ENCODE peak calls at places on chromosomes 5 and 9, in ten cellular contexts. N is germinal center, C is caudate nucleus, K is EL, M is HTR-8/SVneo, P is esophagus squamous epithelium, W is D341Med, B is coronary artery, Q is NCI-H1092, O is AG09309. I is an unnamed sample.

GRCh38 chr5:178279723-178280438 is 47.3 kb upstream of the PHYKPL start:
- DNase-seq in B (peak), K (peak), C (peak), P (peak), M (peak), W (peak), N (peak), O (peak), Q (peak), I (no peak)

GRCh38 chr5:170937914-170938313 is 76.1 kb downstream of the RANBP17 start:
- DNase-seq in C (no peak), M (no peak), B (no peak), P (no peak), O (no peak), K (no peak), W (no peak), N (no peak), Q (no peak), I (no peak)

GRCh38 chr5:141084487-141084989 is 9.9 kb upstream of the PCDHB2 start:
- DNase-seq in W (no peak), Q (no peak), B (no peak), O (peak), K (peak), C (no peak), P (no peak), M (peak), N (no peak), I (peak)

GRCh38 chr5:132065351-132065937 is 5.0 kb downstream of the IL3 start:
- DNase-seq in B (no peak), P (no peak), O (no peak), K (peak), W (peak), Q (no peak), C (no peak), M (peak), N (peak), I (no peak)

GRCh38 chr9:137306546-137307254 is 4.6 kb upstream of the NRARP start:
- DNase-seq in K (no peak), M (no peak), Q (no peak), O (no peak), P (no peak), W (peak), N (no peak), B (peak), C (no peak), I (no peak)

GRCh38 chr5:55706230-55706629 is 5.9 kb downstream of the SLC38A9 start:
- DNase-seq in N (no peak), M (no peak), K (no peak), B (no peak), Q (no peak), C (no peak), P (no peak), O (no peak), W (no peak), I (no peak)

GRCh38 chr9:77384406-77384805 is 207.1 kb downstream of the VPS13A start:
- DNase-seq in B (no peak), W (no peak), O (no peak), Q (no peak), C (no peak), N (no peak), P (no peak), K (peak), M (peak), I (no peak)

GRCh38 chr9:123349691-123350480 is 6.1 kb upstream of the CRB2 start:
- DNase-seq in Q (peak), O (no peak), W (peak), K (peak), P (no peak), M (peak), C (no peak), N (peak), B (no peak), I (no peak)

GRCh38 chr5:82445729-82446349 is 167.7 kb upstream of the RPS23 start:
- DNase-seq in W (no peak), C (no peak), K (no peak), M (no peak), P (no peak), Q (no peak), N (no peak), B (no peak), O (no peak), I (no peak)

GRCh38 chr9:72362680-72363139 is 2.3 kb downstream of the ZFAND5 start:
- DNase-seq in K (peak), N (peak), M (no peak), Q (peak), O (peak), C (peak), P (no peak), W (peak), B (peak), I (peak)

GRCh38 chr5:169778622-169779596 is 141.8 kb downstream of the DOCK2 start:
- DNase-seq in Q (no peak), W (no peak), K (no peak), P (no peak), C (no peak), O (no peak), M (no peak), N (peak), B (no peak), I (no peak)

GRCh38 chr5:175884214-175884613 is 12.8 kb downstream of the CPLX2 start:
- DNase-seq in M (no peak), B (no peak), K (no peak), N (no peak), O (no peak), Q (no peak), W (no peak), P (no peak), C (no peak), I (no peak)

GRCh38 chr9:124792257-124792975 is 15.5 kb downstream of the OLFML2A start:
- DNase-seq in O (no peak), B (no peak), M (no peak), N (no peak), C (no peak), W (no peak), Q (no peak), P (no peak), K (no peak), I (no peak)

GRCh38 chr5:171914939-171915338 is 91.5 kb downstream of the FBXW11 start:
- DNase-seq in Q (no peak), P (no peak), K (no peak), M (no peak), O (no peak), C (no peak), B (no peak), W (no peak), N (no peak), I (no peak)

GRCh38 chr9:135126480-135127187 is 39.2 kb downstream of the OLFM1 start:
- DNase-seq in W (no peak), K (peak), O (peak), N (no peak), B (no peak), Q (no peak), C (no peak), P (no peak), M (no peak), I (no peak)

GRCh38 chr9:97543568-97543967 is 42.1 kb downstream of the TMOD1 start:
- DNase-seq in W (no peak), M (no peak), Q (no peak), K (no peak), C (no peak), N (no peak), O (no peak), B (no peak), P (no peak), I (no peak)

GRCh38 chr9:8600914-8601680 is 801.5 kb upstream of the DMAC1 start:
- DNase-seq in K (no peak), C (no peak), N (no peak), Q (no peak), B (no peak), P (no peak), W (no peak), O (no peak), M (no peak), I (no peak)

GRCh38 chr5:159330131-159330530 is at the start of gene IL12B:
- DNase-seq in O (no peak), B (no peak), C (no peak), W (no peak), Q (no peak), M (no peak), K (peak), P (no peak), N (no peak), I (no peak)

GRCh38 chr5:125274211-125274610 is 527.8 kb upstream of the ZNF608 start:
- DNase-seq in P (no peak), M (no peak), N (no peak), K (peak), B (no peak), Q (no peak), O (no peak), C (no peak), W (no peak), I (no peak)

GRCh38 chr5:93421987-93422391 is 159.0 kb downstream of the NR2F1-AS1 start:
- DNase-seq in O (no peak), P (no peak), B (no peak), N (no peak), C (no peak), M (no peak), W (no peak), K (no peak), Q (no peak), I (no peak)

GRCh38 chr9:37442556-37442955 is 20.1 kb downstream of the GRHPR start:
- DNase-seq in W (no peak), B (no peak), P (no peak), O (no peak), K (no peak), Q (no peak), C (no peak), M (no peak), N (no peak), I (no peak)

GRCh38 chr9:15033316-15033715 is 123.1 kb upstream of the FREM1 start:
- DNase-seq in O (no peak), W (no peak), B (no peak), M (no peak), Q (no peak), P (no peak), K (no peak), N (no peak), C (no peak), I (no peak)

GRCh38 chr9:83981126-83981871 is 694 bp downstream of the RMI1 start:
- DNase-seq in Q (no peak), M (peak), W (no peak), N (peak), O (no peak), K (peak), C (no peak), B (no peak), P (no peak), I (no peak)

GRCh38 chr5:132385321-132386105 is 16.0 kb downstream of the SLC22A5 start:
- DNase-seq in M (peak), N (peak), K (peak), Q (peak), P (no peak), C (no peak), B (peak), W (peak), O (no peak), I (no peak)

GRCh38 chr9:136015656-136016055 is 54.5 kb upstream of the UBAC1 start:
- DNase-seq in K (no peak), Q (no peak), C (no peak), M (no peak), O (no peak), P (no peak), N (no peak), B (no peak), W (no peak), I (no peak)

GRCh38 chr9:109640232-109641078 is 139.5 kb upstream of the PALM2AKAP2 start:
- DNase-seq in C (peak), N (peak), O (no peak), Q (peak), M (peak), K (peak), W (peak), P (no peak), B (no peak), I (no peak)

GRCh38 chr9:5305741-5306140 is 1.2 kb upstream of the RLN2 start:
- DNase-seq in C (no peak), M (no peak), K (peak), N (no peak), O (no peak), Q (no peak), B (no peak), W (no peak), P (no peak), I (no peak)

GRCh38 chr9:129141066-129142041 is 30.1 kb downstream of the PTPA start:
- DNase-seq in C (peak), B (peak), P (no peak), N (peak), W (no peak), M (no peak), Q (no peak), O (peak), K (peak), I (no peak)

GRCh38 chr9:135221951-135222631 is 134.6 kb downstream of the OLFM1 start:
- DNase-seq in Q (no peak), N (no peak), M (no peak), K (no peak), B (no peak), O (no peak), W (no peak), P (no peak), C (no peak), I (no peak)

GRCh38 chr9:17795708-17796107 is 216.8 kb downstream of the SH3GL2 start:
- DNase-seq in O (no peak), M (no peak), N (no peak), Q (no peak), P (no peak), B (no peak), K (no peak), W (no peak), C (no peak), I (no peak)

GRCh38 chr5:7053528-7054209 is 340.4 kb downstream of the TENT4A start:
- DNase-seq in Q (no peak), M (no peak), P (no peak), W (no peak), N (no peak), C (no peak), O (no peak), K (no peak), B (no peak), I (no peak)

GRCh38 chr5:63230754-63231153 is 652.1 kb downstream of the LRRC70 start:
- DNase-seq in M (no peak), C (no peak), Q (no peak), W (no peak), K (no peak), O (no peak), P (no peak), B (no peak), N (no peak), I (no peak)

GRCh38 chr5:102542064-102542463 is 43.3 kb upstream of the SLCO6A1 start:
- DNase-seq in N (no peak), P (no peak), K (no peak), O (no peak), B (no peak), C (no peak), Q (no peak), W (no peak), M (no peak), I (no peak)

GRCh38 chr5:75734913-75735789 is 17.9 kb upstream of the POC5 start:
- DNase-seq in W (peak), M (peak), Q (no peak), K (peak), C (no peak), P (no peak), N (no peak), O (no peak), B (no peak), I (no peak)

I was measured in NCI-H187 treated with DMSO at 0.1 percent for 48 hours.